ENCODE peak calls at places on chromosomes 1 and 21, in five cellular contexts. One of them, this sample, is unnamed. For H3K4me1, the result is how much of the 10 kb centered on the place peaks cover.

GRCh38 chr1:187836557-187836956 is 1007.8 kb downstream of the PLA2G4A start:
- DNase-seq in breast epithelium: no peak
- DNase-seq in psoas muscle: no peak
- DNase-seq in astrocyte: no peak
- DNase-seq in cardiac muscle cell: no peak
- DNase-seq in this sample: no peak

GRCh38 chr1:206951318-206952105 is 5.2 kb upstream of the PIGR start:
- DNase-seq in breast epithelium: no peak
- DNase-seq in psoas muscle: no peak
- DNase-seq in astrocyte: no peak
- DNase-seq in cardiac muscle cell: no peak
- DNase-seq in this sample: no peak

GRCh38 chr1:160362168-160362941 is 4.5 kb upstream of the NHLH1 start:
- DNase-seq in breast epithelium: no peak
- DNase-seq in psoas muscle: no peak
- DNase-seq in astrocyte: no peak
- DNase-seq in cardiac muscle cell: peak
- DNase-seq in this sample: no peak

GRCh38 chr1:40360631-40361030 is 12.9 kb upstream of the SMAP2 start:
- DNase-seq in breast epithelium: no peak
- DNase-seq in psoas muscle: no peak
- DNase-seq in astrocyte: no peak
- DNase-seq in cardiac muscle cell: no peak
- DNase-seq in this sample: no peak

GRCh38 chr21:36385909-36386642 is 884 bp downstream of the CHAF1B start:
- DNase-seq in breast epithelium: no peak
- DNase-seq in psoas muscle: no peak
- DNase-seq in astrocyte: no peak
- DNase-seq in cardiac muscle cell: no peak
- DNase-seq in this sample: no peak

GRCh38 chr1:199282910-199283309 is 644.1 kb downstream of the PTPRC start:
- DNase-seq in breast epithelium: no peak
- DNase-seq in psoas muscle: no peak
- DNase-seq in astrocyte: peak
- DNase-seq in cardiac muscle cell: no peak
- DNase-seq in this sample: no peak

GRCh38 chr1:178688244-178688643 is 36.8 kb upstream of the RALGPS2 start:
- DNase-seq in breast epithelium: no peak
- DNase-seq in psoas muscle: peak
- DNase-seq in astrocyte: no peak
- DNase-seq in cardiac muscle cell: no peak
- DNase-seq in this sample: peak

GRCh38 chr1:7899741-7900140 is 40.9 kb downstream of the TNFRSF9 start:
- DNase-seq in breast epithelium: no peak
- DNase-seq in psoas muscle: no peak
- DNase-seq in astrocyte: peak
- DNase-seq in cardiac muscle cell: no peak
- DNase-seq in this sample: no peak

GRCh38 chr1:71232166-71232763 is 151.4 kb upstream of the ZRANB2 start:
- DNase-seq in breast epithelium: no peak
- DNase-seq in psoas muscle: no peak
- DNase-seq in astrocyte: no peak
- DNase-seq in cardiac muscle cell: no peak
- DNase-seq in this sample: no peak

GRCh38 chr1:180123463-180123936 is 31.2 kb upstream of the QSOX1 start:
- DNase-seq in breast epithelium: no peak
- DNase-seq in psoas muscle: no peak
- DNase-seq in astrocyte: no peak
- DNase-seq in cardiac muscle cell: no peak
- DNase-seq in this sample: no peak

GRCh38 chr1:147539122-147539575 is 2.2 kb upstream of the BCL9 start:
- DNase-seq in breast epithelium: no peak
- DNase-seq in psoas muscle: no peak
- DNase-seq in astrocyte: peak
- DNase-seq in cardiac muscle cell: peak
- DNase-seq in this sample: peak

GRCh38 chr1:90839323-90839722 is 122.2 kb upstream of the BARHL2 start:
- DNase-seq in breast epithelium: no peak
- DNase-seq in psoas muscle: no peak
- DNase-seq in astrocyte: no peak
- DNase-seq in cardiac muscle cell: no peak
- DNase-seq in this sample: no peak

GRCh38 chr1:231203259-231204057 is 37.6 kb upstream of the GNPAT start:
- DNase-seq in breast epithelium: no peak
- DNase-seq in psoas muscle: no peak
- DNase-seq in astrocyte: no peak
- DNase-seq in cardiac muscle cell: no peak
- DNase-seq in this sample: no peak

GRCh38 chr1:57279909-57280666 is 143.8 kb downstream of the DAB1 start:
- DNase-seq in breast epithelium: no peak
- DNase-seq in psoas muscle: no peak
- DNase-seq in astrocyte: peak
- DNase-seq in cardiac muscle cell: no peak
- DNase-seq in this sample: no peak

GRCh38 chr1:28602536-28603439 is 10.7 kb downstream of the RAB42 start:
- DNase-seq in breast epithelium: peak
- DNase-seq in psoas muscle: no peak
- DNase-seq in astrocyte: peak
- DNase-seq in cardiac muscle cell: peak
- DNase-seq in this sample: peak

GRCh38 chr1:72227667-72228066 is 54.7 kb downstream of the NEGR1 start:
- DNase-seq in breast epithelium: no peak
- DNase-seq in psoas muscle: no peak
- DNase-seq in astrocyte: no peak
- DNase-seq in cardiac muscle cell: no peak
- DNase-seq in this sample: no peak

GRCh38 chr1:34900775-34901502 is 28.5 kb downstream of the DLGAP3 start:
- DNase-seq in breast epithelium: no peak
- DNase-seq in psoas muscle: no peak
- DNase-seq in astrocyte: no peak
- DNase-seq in cardiac muscle cell: no peak
- DNase-seq in this sample: no peak

GRCh38 chr21:38404134-38404533 is 94.1 kb downstream of the ERG start:
- DNase-seq in breast epithelium: no peak
- DNase-seq in psoas muscle: no peak
- DNase-seq in astrocyte: no peak
- DNase-seq in cardiac muscle cell: no peak
- DNase-seq in this sample: no peak

GRCh38 chr1:37616330-37616729 is 18.4 kb downstream of the RSPO1 start:
- DNase-seq in breast epithelium: no peak
- DNase-seq in psoas muscle: no peak
- DNase-seq in astrocyte: no peak
- DNase-seq in cardiac muscle cell: no peak
- DNase-seq in this sample: no peak

GRCh38 chr1:225874431-225874830 is 7.7 kb downstream of the TMEM63A start:
- DNase-seq in breast epithelium: no peak
- DNase-seq in psoas muscle: no peak
- DNase-seq in astrocyte: no peak
- DNase-seq in cardiac muscle cell: no peak
- DNase-seq in this sample: no peak

GRCh38 chr1:204574856-204575145 is 58.6 kb downstream of the MDM4 start:
- DNase-seq in breast epithelium: no peak
- DNase-seq in psoas muscle: no peak
- DNase-seq in astrocyte: no peak
- DNase-seq in cardiac muscle cell: no peak
- DNase-seq in this sample: no peak

GRCh38 chr1:56070601-56071000 is 508.8 kb downstream of the PLPP3 start:
- DNase-seq in breast epithelium: no peak
- DNase-seq in psoas muscle: no peak
- DNase-seq in astrocyte: no peak
- DNase-seq in cardiac muscle cell: no peak
- DNase-seq in this sample: no peak

GRCh38 chr21:35547946-35548774 is 499.1 kb upstream of the RUNX1 start:
- DNase-seq in breast epithelium: no peak
- DNase-seq in psoas muscle: no peak
- DNase-seq in astrocyte: no peak
- DNase-seq in cardiac muscle cell: no peak
- DNase-seq in this sample: no peak

GRCh38 chr1:65812065-65812464 is 19.4 kb downstream of the PDE4B start:
- DNase-seq in breast epithelium: no peak
- DNase-seq in psoas muscle: no peak
- DNase-seq in astrocyte: peak
- DNase-seq in cardiac muscle cell: no peak
- DNase-seq in this sample: no peak

GRCh38 chr1:161044908-161045748 is 649 bp downstream of the USF1 start:
- DNase-seq in breast epithelium: peak
- DNase-seq in psoas muscle: peak
- DNase-seq in astrocyte: peak
- DNase-seq in cardiac muscle cell: peak
- DNase-seq in this sample: peak

GRCh38 chr1:167650266-167651160 is 20.5 kb downstream of the RCSD1 start:
- DNase-seq in breast epithelium: no peak
- DNase-seq in psoas muscle: no peak
- DNase-seq in astrocyte: no peak
- DNase-seq in cardiac muscle cell: no peak
- DNase-seq in this sample: no peak

GRCh38 chr1:245585252-245585959 is 430.6 kb downstream of the KIF26B start:
- DNase-seq in breast epithelium: no peak
- DNase-seq in psoas muscle: no peak
- DNase-seq in astrocyte: peak
- DNase-seq in cardiac muscle cell: no peak
- DNase-seq in this sample: no peak

GRCh38 chr1:15620155-15620545 is 2.9 kb downstream of the DDI2 start:
- DNase-seq in breast epithelium: no peak
- DNase-seq in psoas muscle: no peak
- DNase-seq in astrocyte: no peak
- DNase-seq in cardiac muscle cell: no peak
- DNase-seq in this sample: no peak

GRCh38 chr1:229273507-229274232 is 2.8 kb downstream of the RAB4A start:
- DNase-seq in breast epithelium: no peak
- DNase-seq in psoas muscle: no peak
- DNase-seq in astrocyte: no peak
- DNase-seq in cardiac muscle cell: no peak
- DNase-seq in this sample: no peak

GRCh38 chr1:157806431-157807149 is 13.3 kb downstream of the FCRL1 start:
- DNase-seq in breast epithelium: no peak
- DNase-seq in psoas muscle: no peak
- DNase-seq in astrocyte: no peak
- DNase-seq in cardiac muscle cell: no peak
- DNase-seq in this sample: no peak
- H3K4me1 ChIP-seq in breast epithelium: under half
- H3K4me1 ChIP-seq in psoas muscle: under half
- H3K4me1 ChIP-seq in astrocyte: under half
- H3K4me1 ChIP-seq in cardiac muscle cell: under half
- H3K4me1 ChIP-seq in this sample: under half

GRCh38 chr1:194297100-194297499 is 1110.7 kb upstream of the B3GALT2 start:
- DNase-seq in breast epithelium: no peak
- DNase-seq in psoas muscle: no peak
- DNase-seq in astrocyte: no peak
- DNase-seq in cardiac muscle cell: no peak
- DNase-seq in this sample: no peak

GRCh38 chr1:194294006-194294405 is 1107.6 kb upstream of the B3GALT2 start:
- DNase-seq in breast epithelium: no peak
- DNase-seq in psoas muscle: no peak
- DNase-seq in astrocyte: no peak
- DNase-seq in cardiac muscle cell: no peak
- DNase-seq in this sample: no peak

GRCh38 chr1:194296201-194296600 is 1109.8 kb upstream of the B3GALT2 start:
- DNase-seq in breast epithelium: no peak
- DNase-seq in psoas muscle: no peak
- DNase-seq in astrocyte: peak
- DNase-seq in cardiac muscle cell: no peak
- DNase-seq in this sample: no peak

GRCh38 chr1:194297999-194298598 is 1111.7 kb upstream of the B3GALT2 start:
- DNase-seq in breast epithelium: no peak
- DNase-seq in psoas muscle: no peak
- DNase-seq in astrocyte: no peak
- DNase-seq in cardiac muscle cell: no peak
- DNase-seq in this sample: no peak

GRCh38 chr1:194295690-194296089 is 1109.3 kb upstream of the B3GALT2 start:
- DNase-seq in breast epithelium: no peak
- DNase-seq in psoas muscle: no peak
- DNase-seq in astrocyte: peak
- DNase-seq in cardiac muscle cell: peak
- DNase-seq in this sample: no peak
- TF ChIP-seq CTCF in breast epithelium: no peak
- TF ChIP-seq CTCF in psoas muscle: peak
- TF ChIP-seq CTCF in astrocyte: peak
- TF ChIP-seq CTCF in cardiac muscle cell: peak
- TF ChIP-seq CTCF in this sample: peak

DNA sequence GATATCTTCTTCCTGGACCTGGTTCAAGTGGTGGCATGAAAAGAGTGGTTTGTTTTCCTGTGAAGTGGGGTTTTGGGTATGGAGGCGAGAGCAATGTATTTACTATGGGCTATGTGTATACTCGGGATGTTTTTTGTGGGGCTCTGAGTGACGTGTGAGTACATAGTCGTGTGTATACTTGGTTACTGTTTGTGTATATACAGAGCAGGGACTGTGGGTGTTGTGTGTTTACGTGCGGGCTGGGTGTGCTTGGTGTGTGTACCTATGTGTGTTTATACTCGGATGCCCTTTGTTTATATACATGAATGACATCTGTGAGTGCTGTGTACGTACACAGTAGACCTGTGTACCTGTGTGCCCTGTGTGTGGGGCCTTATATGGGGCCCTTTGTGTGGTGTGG is 50.0 kb downstream of the YARS1 start:
- DNase-seq in breast epithelium: no peak
- DNase-seq in psoas muscle: no peak
- DNase-seq in astrocyte: no peak
- DNase-seq in cardiac muscle cell: no peak
- DNase-seq in this sample: no peak
- H3K4me1 ChIP-seq in breast epithelium: under half
- H3K4me1 ChIP-seq in psoas muscle: under half
- H3K4me1 ChIP-seq in astrocyte: under half
- H3K4me1 ChIP-seq in cardiac muscle cell: under half
- H3K4me1 ChIP-seq in this sample: under half

DNA sequence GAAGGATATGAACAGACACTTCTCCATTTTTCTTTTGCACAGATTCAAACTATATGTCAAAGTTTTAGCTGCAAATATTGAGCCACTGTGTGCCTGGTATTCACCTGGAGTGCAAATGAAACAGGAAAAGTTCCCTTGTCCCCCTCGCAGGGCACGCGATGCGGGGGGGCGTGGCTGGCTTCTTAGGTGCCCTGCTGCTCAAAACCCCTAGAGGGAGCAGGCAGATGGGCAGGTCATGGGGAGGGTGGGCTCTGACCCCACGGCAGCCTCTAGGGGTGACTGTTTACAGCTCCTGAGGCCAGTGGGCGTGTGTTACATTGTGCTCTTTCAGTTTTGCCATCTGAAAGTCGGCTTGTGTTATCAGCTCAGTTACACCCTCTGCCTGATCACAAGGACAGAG is 931.2 kb upstream of the B3GALT2 start:
- DNase-seq in breast epithelium: no peak
- DNase-seq in psoas muscle: no peak
- DNase-seq in astrocyte: no peak
- DNase-seq in cardiac muscle cell: no peak
- DNase-seq in this sample: no peak
- TF ChIP-seq CTCF in breast epithelium: no peak
- TF ChIP-seq CTCF in psoas muscle: no peak
- TF ChIP-seq CTCF in astrocyte: no peak
- TF ChIP-seq CTCF in cardiac muscle cell: no peak
- TF ChIP-seq CTCF in this sample: no peak